ENCODE peak calls at places on chromosomes 6 and 20, in four cellular contexts. I is HepG2, W is HEK293T, L is K562. Q is an unnamed sample.

GRCh38 chr6:162099685-162100084 is 627.9 kb downstream of the PRKN start:
- DNase-seq in W (no peak), L (peak; percentile 8), I (peak; percentile 42), Q (no peak)

GRCh38 chr20:15162061-15162740 is 824.8 kb upstream of the FLRT3 start:
- DNase-seq in L (no peak), I (no peak), W (no peak), Q (no peak)

GRCh38 chr20:37406010-37406998 is 60.4 kb downstream of the SRC start:
- DNase-seq in W (peak; percentile 86), L (peak; percentile 75), I (no peak), Q (peak; percentile 55)

GRCh38 chr6:108174371-108175175 is 8.8 kb downstream of the NR2E1 start:
- DNase-seq in I (no peak), W (no peak), L (peak; percentile 15), Q (peak; percentile 82)

GRCh38 chr20:23225407-23226060 is 125.1 kb upstream of the NXT1 start:
- DNase-seq in I (no peak), W (no peak), L (peak; percentile 37), Q (no peak)

GRCh38 chr6:159062564-159062945 is 17.8 kb upstream of the TAGAP start:
- DNase-seq in L (no peak), W (no peak), I (no peak), Q (no peak)

GRCh38 chr6:81307640-81308214 is 444.8 kb downstream of the TENT5A start:
- DNase-seq in I (no peak), L (no peak), W (no peak), Q (no peak)

GRCh38 chr6:56259682-56260081 is 12.3 kb upstream of the COL21A1 start:
- DNase-seq in W (no peak), I (no peak), L (no peak), Q (no peak)

GRCh38 chr20:64161595-64162238 is 2.5 kb upstream of the MYT1 start:
- DNase-seq in I (peak; percentile 68), L (peak; percentile 76), W (peak; percentile 78), Q (peak; percentile 86)

GRCh38 chr6:134002821-134003220 is 49.6 kb downstream of the SLC2A12 start:
- DNase-seq in I (no peak), W (no peak), L (no peak), Q (no peak)

GRCh38 chr6:106927531-106928398 is 46.8 kb downstream of the CD24 start:
- DNase-seq in I (peak; percentile 36), L (peak; percentile 77), W (peak; percentile 56), Q (peak; percentile 82)

GRCh38 chr6:107185570-107185969 is 70.3 kb upstream of the BEND3 start:
- DNase-seq in L (peak; percentile 21), W (peak; percentile 46), I (peak; percentile 29), Q (no peak)

GRCh38 chr6:167570460-167571400 is 245.8 kb downstream of the TTLL2 start:
- DNase-seq in I (no peak), L (no peak), W (no peak), Q (no peak)

GRCh38 chr6:157800420-157801237 is 22.4 kb upstream of the SNX9 start:
- DNase-seq in L (no peak), W (no peak), I (no peak), Q (no peak)

GRCh38 chr6:143581835-143582480 is 70.4 kb upstream of the FUCA2 start:
- DNase-seq in W (no peak), L (no peak), I (peak; percentile 42), Q (no peak)

GRCh38 chr20:37311710-37312355 is 22.4 kb downstream of the MANBAL start:
- DNase-seq in L (no peak), I (no peak), W (no peak), Q (no peak)

GRCh38 chr6:144785056-144785455 is 499.9 kb downstream of the UTRN start:
- DNase-seq in L (no peak), I (no peak), W (no peak), Q (no peak)

GRCh38 chr20:57450419-57450818 is 59.2 kb downstream of the RBM38 start:
- DNase-seq in W (no peak), I (no peak), L (peak; percentile 68), Q (no peak)

GRCh38 chr6:161440299-161440698 is 166.4 kb upstream of the AGPAT4 start:
- DNase-seq in W (no peak), L (no peak), I (no peak), Q (no peak)

GRCh38 chr6:35489995-35490791 is 6.7 kb downstream of the TEAD3 start:
- DNase-seq in L (peak; percentile 85), W (no peak), I (no peak), Q (peak; percentile 87)

GRCh38 chr6:36888654-36889481 is 3.1 kb downstream of the C6orf89 start:
- DNase-seq in L (peak; percentile 86), I (no peak), W (no peak), Q (no peak)

GRCh38 chr6:116410945-116411623 is 40.3 kb downstream of the DSE start:
- DNase-seq in L (no peak), I (no peak), W (no peak), Q (no peak)

GRCh38 chr6:84027340-84028183 is 6.0 kb upstream of the MRAP2 start:
- DNase-seq in I (no peak), W (no peak), L (no peak), Q (no peak)

GRCh38 chr6:131226465-131226864 is 91.2 kb downstream of the AKAP7 start:
- DNase-seq in I (no peak), L (no peak), W (no peak), Q (no peak)

GRCh38 chr20:47204008-47204745 is 152.3 kb downstream of the ZMYND8 start:
- DNase-seq in W (no peak), I (no peak), L (no peak), Q (no peak)

GRCh38 chr6:44805239-44805849 is 417.8 kb downstream of the CDC5L start:
- DNase-seq in I (no peak), W (no peak), L (no peak), Q (no peak)

GRCh38 chr6:108947114-108947854 is 99.1 kb downstream of the ARMC2 start:
- DNase-seq in I (no peak), W (no peak), L (no peak), Q (no peak)

GRCh38 chr6:89528865-89529264 is 95.9 kb downstream of the ANKRD6 start:
- DNase-seq in I (no peak), L (no peak), W (no peak), Q (no peak)
- TF ChIP-seq ELF4 in I (no peak), L (no peak), W (no peak), Q (no peak)

GRCh38 chr6:16621002-16621401 is 140.3 kb downstream of the ATXN1 start:
- DNase-seq in W (no peak), I (no peak), L (no peak), Q (no peak)

GRCh38 chr6:16623733-16624132 is 137.5 kb downstream of the ATXN1 start:
- DNase-seq in L (no peak), W (no peak), I (no peak), Q (no peak)

GRCh38 chr6:16622193-16622592 is 139.1 kb downstream of the ATXN1 start:
- DNase-seq in I (no peak), W (no peak), L (no peak), Q (no peak)

GRCh38 chr6:16624631-16625299 is 136.5 kb downstream of the ATXN1 start:
- DNase-seq in L (no peak), I (no peak), W (no peak), Q (no peak)

GRCh38 chr6:16623029-16623653 is 138.1 kb downstream of the ATXN1 start:
- DNase-seq in W (no peak), L (peak; percentile 7), I (no peak), Q (no peak)
- TF ChIP-seq ELF4 in W (no peak), L (no peak), I (no peak), Q (no peak)

GRCh38 chr6:132919028-132919427 is 104.7 kb downstream of the RPS12 start:
- DNase-seq in I (no peak), W (no peak), L (no peak), Q (no peak)

DNA sequence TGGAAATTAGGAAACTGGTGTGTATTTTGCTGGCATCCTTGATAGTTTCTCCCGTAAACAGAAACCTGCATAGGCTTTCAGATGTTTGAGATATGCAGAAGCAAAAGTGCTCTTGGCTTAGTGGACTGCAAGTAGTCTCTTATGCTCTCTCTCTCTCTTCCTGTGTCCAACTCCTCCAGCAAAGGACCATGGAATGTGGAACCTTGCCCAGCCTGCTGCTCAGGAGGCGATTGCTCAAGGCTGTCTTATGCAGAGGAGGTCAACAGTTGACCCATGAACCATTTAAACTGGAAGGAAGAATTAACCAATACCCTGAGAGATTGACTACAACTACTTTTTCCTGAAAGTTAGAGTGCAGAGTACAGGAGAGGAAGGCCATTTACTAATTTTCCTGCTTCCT is 105.1 kb downstream of the RPS12 start:
- DNase-seq in W (no peak), L (no peak), I (no peak), Q (no peak)
- TF ChIP-seq ELF4 in W (no peak), L (no peak), I (no peak), Q (no peak)

GRCh38 chr20:16801919-16802651 is 53.9 kb downstream of the OTOR start:
- DNase-seq in I (peak; percentile 66), L (peak; percentile 58), W (peak; percentile 40), Q (peak; percentile 86)
- TF ChIP-seq ELF4 in I (no peak), L (no peak), W (no peak), Q (no peak)

GRCh38 chr6:90411292-90411781 is 114.7 kb upstream of the BACH2 start:
- DNase-seq in I (no peak), W (no peak), L (peak; percentile 82), Q (no peak)
- TF ChIP-seq ELF4 in I (no peak), W (no peak), L (no peak), Q (no peak)

GRCh38 chr6:30614044-30614842 is 2.8 kb downstream of the PPP1R10 start:
- DNase-seq in W (no peak), I (no peak), L (peak; percentile 55), Q (no peak)
- TF ChIP-seq ELF4 in W (peak; percentile 3), I (no peak), L (peak; percentile 30), Q (no peak)

GRCh38 chr6:47242483-47243386 is 67.0 kb downstream of the TNFRSF21 start:
- DNase-seq in L (peak; percentile 98), W (no peak), I (no peak), Q (peak; percentile 61)
- TF ChIP-seq ELF4 in L (peak; percentile 29), W (no peak), I (no peak), Q (no peak)

DNA sequence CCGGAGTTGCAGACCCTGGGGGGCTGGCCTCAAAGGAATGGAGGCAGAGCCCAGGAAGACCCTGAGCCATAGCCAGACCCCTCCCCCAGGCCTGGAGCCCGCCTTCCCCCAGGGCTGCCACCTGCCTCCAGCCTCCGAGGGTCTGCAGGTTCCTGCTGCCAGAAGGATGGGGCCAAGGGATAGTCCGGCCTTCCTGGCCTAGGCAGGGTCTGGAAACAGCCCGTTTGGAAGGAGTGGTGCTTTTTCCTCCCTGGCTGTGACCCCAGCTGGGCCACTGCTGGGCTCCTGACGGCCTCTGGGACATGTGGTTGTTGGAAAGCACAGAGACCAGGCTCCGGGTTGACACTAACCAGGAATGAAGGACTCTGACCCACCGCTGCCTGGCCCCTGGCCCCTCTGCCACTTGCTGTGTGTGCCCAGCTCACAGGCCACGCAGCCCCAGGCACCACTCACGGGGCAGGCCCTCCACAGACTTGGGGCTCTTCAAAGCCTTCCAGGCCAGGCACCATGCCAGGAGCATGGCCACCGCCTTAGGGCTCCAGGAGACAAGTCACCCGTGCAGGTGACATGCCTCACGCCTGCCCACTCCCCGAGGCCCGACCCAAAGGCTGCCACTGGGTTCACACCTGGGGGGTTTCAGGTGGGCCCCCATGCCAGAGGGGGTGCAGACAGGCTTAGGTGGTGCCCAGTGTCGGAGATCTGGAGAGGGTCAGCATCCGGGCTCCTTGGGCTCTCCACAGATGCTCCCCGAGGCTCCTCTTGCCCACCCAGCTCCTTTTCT is 3.9 kb upstream of the LAMA5 start:
- DNase-seq in W (no peak), L (no peak), I (peak; percentile 74), Q (no peak)
- TF ChIP-seq ELF4 in W (no peak), L (no peak), I (no peak), Q (no peak)